ENCODE peak calls at places on chromosomes 13 and 19, in seven cellular contexts. One of them, this sample, is unnamed.

GRCh38 chr19:46731007-46731501 is 14.1 kb upstream of the PRKD2 start:
- DNase-seq in stimulated activated naive CD8-positive, alpha-beta T cell treated with anti-CD3 and anti-CD28 coated beads, Interleukin-15, Interleukin-2, amounts not matched to agents 100 U/mL and 50 U/mL, for 24 hours: no peak
- DNase-seq in fibroblast of gingiva: peak; percentile 62
- DNase-seq in activated CD4-positive, alpha-beta T cell treated with anti-CD3 and anti-CD28 coated beads, Interleukin-2, amount 50 U/mL, for 1 hour: no peak
- DNase-seq in RCC 7860: peak; percentile 94
- DNase-seq in tibial artery: peak; percentile 44
- DNase-seq in NCI-H69: no peak
- DNase-seq in this sample: no peak

GRCh38 chr13:107563099-107563925 is 652.0 kb downstream of the LIG4 start:
- DNase-seq in fibroblast of gingiva: peak; percentile 19
- DNase-seq in tibial artery: no peak
- DNase-seq in RCC 7860: no peak
- DNase-seq in NCI-H69: peak; percentile 29
- DNase-seq in stimulated activated naive CD8-positive, alpha-beta T cell treated with anti-CD3 and anti-CD28 coated beads, Interleukin-15, Interleukin-2, amounts not matched to agents 100 U/mL and 50 U/mL, for 24 hours: no peak
- DNase-seq in activated CD4-positive, alpha-beta T cell treated with anti-CD3 and anti-CD28 coated beads, Interleukin-2, amount 50 U/mL, for 1 hour: no peak
- DNase-seq in this sample: no peak

GRCh38 chr19:4164262-4164661 is 10.8 kb downstream of the CREB3L3 start:
- DNase-seq in RCC 7860: no peak
- DNase-seq in stimulated activated naive CD8-positive, alpha-beta T cell treated with anti-CD3 and anti-CD28 coated beads, Interleukin-15, Interleukin-2, amounts not matched to agents 100 U/mL and 50 U/mL, for 24 hours: no peak
- DNase-seq in tibial artery: no peak
- DNase-seq in fibroblast of gingiva: no peak
- DNase-seq in activated CD4-positive, alpha-beta T cell treated with anti-CD3 and anti-CD28 coated beads, Interleukin-2, amount 50 U/mL, for 1 hour: no peak
- DNase-seq in NCI-H69: peak; percentile 28
- DNase-seq in this sample: no peak

GRCh38 chr19:18760440-18761383 is 30.4 kb downstream of the COMP start:
- DNase-seq in tibial artery: no peak
- DNase-seq in stimulated activated naive CD8-positive, alpha-beta T cell treated with anti-CD3 and anti-CD28 coated beads, Interleukin-15, Interleukin-2, amounts not matched to agents 100 U/mL and 50 U/mL, for 24 hours: no peak
- DNase-seq in fibroblast of gingiva: no peak
- DNase-seq in activated CD4-positive, alpha-beta T cell treated with anti-CD3 and anti-CD28 coated beads, Interleukin-2, amount 50 U/mL, for 1 hour: no peak
- DNase-seq in NCI-H69: no peak
- DNase-seq in RCC 7860: no peak
- DNase-seq in this sample: no peak

GRCh38 chr19:2615782-2616181 is 86.7 kb downstream of the GNG7 start:
- DNase-seq in NCI-H69: no peak
- DNase-seq in stimulated activated naive CD8-positive, alpha-beta T cell treated with anti-CD3 and anti-CD28 coated beads, Interleukin-15, Interleukin-2, amounts not matched to agents 100 U/mL and 50 U/mL, for 24 hours: no peak
- DNase-seq in fibroblast of gingiva: no peak
- DNase-seq in activated CD4-positive, alpha-beta T cell treated with anti-CD3 and anti-CD28 coated beads, Interleukin-2, amount 50 U/mL, for 1 hour: no peak
- DNase-seq in RCC 7860: no peak
- DNase-seq in tibial artery: no peak
- DNase-seq in this sample: peak; percentile 53

GRCh38 chr19:1067341-1068103 is 555 bp downstream of the ARHGAP45 start:
- DNase-seq in RCC 7860: no peak
- DNase-seq in activated CD4-positive, alpha-beta T cell treated with anti-CD3 and anti-CD28 coated beads, Interleukin-2, amount 50 U/mL, for 1 hour: peak; percentile 68
- DNase-seq in stimulated activated naive CD8-positive, alpha-beta T cell treated with anti-CD3 and anti-CD28 coated beads, Interleukin-15, Interleukin-2, amounts not matched to agents 100 U/mL and 50 U/mL, for 24 hours: peak; percentile 75
- DNase-seq in NCI-H69: no peak
- DNase-seq in fibroblast of gingiva: no peak
- DNase-seq in tibial artery: no peak
- DNase-seq in this sample: no peak

GRCh38 chr19:10315335-10316214 is at the start of gene FDX2:
- DNase-seq in activated CD4-positive, alpha-beta T cell treated with anti-CD3 and anti-CD28 coated beads, Interleukin-2, amount 50 U/mL, for 1 hour: peak; percentile 93
- DNase-seq in NCI-H69: peak; percentile 96
- DNase-seq in RCC 7860: peak; percentile 66
- DNase-seq in stimulated activated naive CD8-positive, alpha-beta T cell treated with anti-CD3 and anti-CD28 coated beads, Interleukin-15, Interleukin-2, amounts not matched to agents 100 U/mL and 50 U/mL, for 24 hours: peak; percentile 95
- DNase-seq in tibial artery: peak; percentile 84
- DNase-seq in fibroblast of gingiva: peak; percentile 70
- DNase-seq in this sample: peak; percentile 90

GRCh38 chr19:46998445-46999142 is 21.0 kb upstream of the NPAS1 start:
- DNase-seq in stimulated activated naive CD8-positive, alpha-beta T cell treated with anti-CD3 and anti-CD28 coated beads, Interleukin-15, Interleukin-2, amounts not matched to agents 100 U/mL and 50 U/mL, for 24 hours: no peak
- DNase-seq in RCC 7860: no peak
- DNase-seq in tibial artery: no peak
- DNase-seq in fibroblast of gingiva: no peak
- DNase-seq in NCI-H69: no peak
- DNase-seq in activated CD4-positive, alpha-beta T cell treated with anti-CD3 and anti-CD28 coated beads, Interleukin-2, amount 50 U/mL, for 1 hour: no peak
- DNase-seq in this sample: no peak

GRCh38 chr19:6276447-6276846 is 3.3 kb downstream of the MLLT1 start:
- DNase-seq in RCC 7860: no peak
- DNase-seq in tibial artery: peak; percentile 89
- DNase-seq in fibroblast of gingiva: peak; percentile 90
- DNase-seq in stimulated activated naive CD8-positive, alpha-beta T cell treated with anti-CD3 and anti-CD28 coated beads, Interleukin-15, Interleukin-2, amounts not matched to agents 100 U/mL and 50 U/mL, for 24 hours: no peak
- DNase-seq in activated CD4-positive, alpha-beta T cell treated with anti-CD3 and anti-CD28 coated beads, Interleukin-2, amount 50 U/mL, for 1 hour: no peak
- DNase-seq in NCI-H69: no peak
- DNase-seq in this sample: peak; percentile 94

GRCh38 chr19:2150794-2151338 is 500 bp downstream of the AP3D1 start:
- DNase-seq in activated CD4-positive, alpha-beta T cell treated with anti-CD3 and anti-CD28 coated beads, Interleukin-2, amount 50 U/mL, for 1 hour: peak; percentile 16
- DNase-seq in fibroblast of gingiva: no peak
- DNase-seq in RCC 7860: no peak
- DNase-seq in stimulated activated naive CD8-positive, alpha-beta T cell treated with anti-CD3 and anti-CD28 coated beads, Interleukin-15, Interleukin-2, amounts not matched to agents 100 U/mL and 50 U/mL, for 24 hours: peak; percentile 35
- DNase-seq in tibial artery: no peak
- DNase-seq in NCI-H69: peak; percentile 48
- DNase-seq in this sample: no peak